ENCODE peak calls at places on chromosome 18, in four cellular contexts. R is heart right ventricle, K is HCT116, Y is gastrocnemius medialis. F is an unnamed sample.

GRCh38 chr18:44286049-44286448 is 394.6 kb upstream of the SETBP1 start:
- ATAC-seq in R (no peak), K (no peak), Y (no peak), F (no peak)

GRCh38 chr18:48949606-48950535 is 894 bp downstream of the SMAD7 start:
- ATAC-seq in R (peak), K (peak), Y (peak), F (peak)

GRCh38 chr18:63604791-63605567 is 17.8 kb downstream of the SERPINB13 start:
- ATAC-seq in R (no peak), K (peak), Y (no peak), F (no peak)

GRCh38 chr18:21444465-21445023 is 156.0 kb downstream of the ESCO1 start:
- ATAC-seq in R (peak), K (peak), Y (peak), F (no peak)

GRCh38 chr18:30254331-30254730 is 788.2 kb downstream of the DSC3 start:
- ATAC-seq in R (no peak), K (no peak), Y (no peak), F (no peak)

GRCh38 chr18:47100214-47100831 is 50.0 kb downstream of the HDHD2 start:
- ATAC-seq in R (peak), K (peak), Y (peak), F (no peak)

GRCh38 chr18:48230459-48231113 is 178.6 kb downstream of the ZBTB7C start:
- ATAC-seq in R (peak), K (peak), Y (peak), F (peak)

GRCh38 chr18:6520901-6521300 is 106.2 kb upstream of the L3MBTL4 start:
- ATAC-seq in R (no peak), K (no peak), Y (no peak), F (no peak)

GRCh38 chr18:6370886-6371635 is 43.6 kb downstream of the L3MBTL4 start:
- ATAC-seq in R (no peak), K (no peak), Y (no peak), F (no peak)

GRCh38 chr18:49681387-49681786 is 119.5 kb downstream of the LIPG start:
- ATAC-seq in R (no peak), K (no peak), Y (no peak), F (no peak)

GRCh38 chr18:58351776-58352175 is 277.1 kb downstream of the ALPK2 start:
- ATAC-seq in R (no peak), K (no peak), Y (no peak), F (no peak)